ENCODE peak calls at places on chromosomes 2 and 18, in eight cellular contexts. H is CD8-positive, alpha-beta T cell; J is upper lobe of right lung; N is stimulated activated CD4-positive, alpha-beta T cell treated with anti-CD3 and anti-CD28 coated beads, Interleukin-4, amount 100 ng/mL, for 4 hours; S is head of caudate nucleus; U is M059J; Q is WTC11; V is NCI-H1092 treated with DMSO at 0.1 percent for 48 hours. P is an unnamed sample.

GRCh38 chr18:13893418-13893760 is 21.9 kb downstream of the MC2R start:
- DNase-seq in H (no peak), J (no peak), N (no peak), S (no peak), U (no peak), Q (no peak), V (no peak), P (no peak)

GRCh38 chr2:238409341-238410200 is 17.2 kb upstream of the ASB1 start:
- DNase-seq in H (no peak), J (no peak), N (no peak), S (no peak), U (no peak), Q (no peak), V (no peak), P (no peak)

GRCh38 chr2:53820038-53820437 is 33.2 kb downstream of the ERLEC1 start:
- DNase-seq in H (no peak), J (no peak), N (no peak), S (no peak), U (no peak), Q (no peak), V (no peak), P (no peak)

GRCh38 chr2:129812071-129812470 is 167.4 kb upstream of the RAB6C start:
- DNase-seq in H (no peak), J (no peak), N (no peak), S (peak), U (no peak), Q (no peak), V (no peak), P (no peak)

GRCh38 chr18:60534539-60534938 is 162.0 kb upstream of the MC4R start:
- DNase-seq in H (no peak), J (no peak), N (no peak), S (no peak), U (peak), Q (no peak), V (no peak), P (no peak)

GRCh38 chr2:145411493-145411892 is 891.6 kb upstream of the ZEB2 start:
- DNase-seq in H (no peak), J (no peak), N (no peak), S (no peak), U (no peak), Q (no peak), V (no peak), P (no peak)

GRCh38 chr18:57026316-57026715 is 120.6 kb upstream of the BOD1L2 start:
- DNase-seq in H (no peak), J (no peak), N (no peak), S (no peak), U (peak), Q (no peak), V (no peak), P (no peak)

GRCh38 chr18:6414118-6414722 is 491 bp downstream of the L3MBTL4 start:
- DNase-seq in H (peak), J (peak), N (peak), S (peak), U (no peak), Q (peak), V (peak), P (peak)

GRCh38 chr2:225694664-225695063 is 295.2 kb downstream of the NYAP2 start:
- DNase-seq in H (no peak), J (no peak), N (no peak), S (no peak), U (no peak), Q (no peak), V (no peak), P (no peak)

GRCh38 chr2:120977582-120978358 is 242.1 kb downstream of the GLI2 start:
- DNase-seq in H (no peak), J (no peak), N (no peak), S (no peak), U (no peak), Q (no peak), V (no peak), P (peak)

GRCh38 chr2:195304310-195304709 is 352.7 kb upstream of the SLC39A10 start:
- DNase-seq in H (no peak), J (no peak), N (no peak), S (no peak), U (peak), Q (peak), V (no peak), P (no peak)

GRCh38 chr2:195009202-195009601 is 647.8 kb upstream of the SLC39A10 start:
- DNase-seq in H (no peak), J (no peak), N (no peak), S (no peak), U (peak), Q (no peak), V (no peak), P (no peak)

GRCh38 chr2:194166818-194167217 is 1490.2 kb upstream of the SLC39A10 start:
- DNase-seq in H (no peak), J (no peak), N (no peak), S (no peak), U (peak), Q (no peak), V (peak), P (no peak)

GRCh38 chr2:39107156-39107555 is 13.7 kb downstream of the SOS1 start:
- DNase-seq in H (no peak), J (no peak), N (no peak), S (no peak), U (no peak), Q (no peak), V (peak), P (no peak)

GRCh38 chr2:64525323-64525625 is 1.1 kb downstream of the AFTPH start:
- DNase-seq in H (peak), J (no peak), N (peak), S (no peak), U (peak), Q (no peak), V (no peak), P (no peak)

GRCh38 chr18:48955528-48956261 is 4.9 kb upstream of the SMAD7 start:
- DNase-seq in H (no peak), J (no peak), N (no peak), S (no peak), U (peak), Q (no peak), V (no peak), P (peak)

P was measured in spleen.